ENCODE peak calls at places on chromosomes 3 and 15, in four cellular contexts. G, B, I and N are unnamed samples.

GRCh38 chr3:169456900-169457299 is 206.6 kb downstream of the MECOM start:
- DNase-seq in B (no peak), G (no peak), I (no peak), N (no peak)

GRCh38 chr3:107752202-107752990 is 229.6 kb downstream of the BBX start:
- DNase-seq in G (no peak), B (no peak), I (peak), N (no peak)

GRCh38 chr3:49020335-49021212 is 1.3 kb upstream of the NDUFAF3 start:
- DNase-seq in I (no peak), G (no peak), B (no peak), N (no peak)

GRCh38 chr3:141399200-141399599 is 30.9 kb downstream of the ZBTB38 start:
- DNase-seq in B (no peak), G (no peak), I (no peak), N (no peak)

GRCh38 chr3:139101396-139101795 is 56.7 kb upstream of the PRR23C start:
- DNase-seq in I (no peak), G (no peak), B (no peak), N (no peak)

GRCh38 chr15:23877502-23878412 is 190.7 kb upstream of the NDN start:
- DNase-seq in G (no peak), B (no peak), I (no peak), N (peak)

GRCh38 chr15:99307735-99308134 is 56.5 kb downstream of the LRRC28 start:
- DNase-seq in I (peak), G (no peak), B (no peak), N (no peak)

GRCh38 chr3:20015525-20015924 is 3.5 kb upstream of the PP2D1 start:
- DNase-seq in I (no peak), B (no peak), G (no peak), N (no peak)

GRCh38 chr3:175445741-175446140 is 586.6 kb downstream of the NAALADL2 start:
- DNase-seq in G (no peak), B (no peak), I (no peak), N (no peak)

GRCh38 chr15:88401972-88402656 is 65.1 kb downstream of the MRPL46 start:
- DNase-seq in B (peak), I (no peak), G (no peak), N (no peak)